ENCODE peak calls at places on chromosomes 1 and 21, in four cellular contexts. One of them, this sample, is unnamed.

GRCh38 chr1:91165033-91165654 is 143.3 kb upstream of the ZNF644 start:
- DNase-seq in HepG2: peak
- DNase-seq in K562: peak
- DNase-seq in GM12878: peak
- DNase-seq in this sample: peak

GRCh38 chr1:212482352-212483153 is 49.8 kb downstream of the NENF start:
- DNase-seq in GM12878: no peak
- DNase-seq in HepG2: no peak
- DNase-seq in K562: no peak
- DNase-seq in this sample: no peak

GRCh38 chr21:44337941-44338895 is 972 bp downstream of the CFAP410 start:
- DNase-seq in GM12878: no peak
- DNase-seq in K562: peak
- DNase-seq in HepG2: peak
- DNase-seq in this sample: peak

GRCh38 chr21:41171210-41171609 is 3.2 kb downstream of the BACE2 start:
- DNase-seq in HepG2: no peak
- DNase-seq in GM12878: no peak
- DNase-seq in K562: no peak
- DNase-seq in this sample: no peak

GRCh38 chr1:26788836-26789611 is 1.3 kb downstream of the PIGV start:
- DNase-seq in HepG2: peak
- DNase-seq in GM12878: peak
- DNase-seq in K562: peak
- DNase-seq in this sample: peak

GRCh38 chr1:86419277-86419903 is 4.6 kb upstream of the CLCA2 start:
- DNase-seq in HepG2: no peak
- DNase-seq in GM12878: no peak
- DNase-seq in K562: peak
- DNase-seq in this sample: no peak

GRCh38 chr1:195663549-195664280 is 944.5 kb downstream of the KCNT2 start:
- DNase-seq in HepG2: no peak
- DNase-seq in K562: no peak
- DNase-seq in GM12878: no peak
- DNase-seq in this sample: no peak

GRCh38 chr1:113534875-113535274 is 144.6 kb downstream of the MAGI3 start:
- DNase-seq in K562: no peak
- DNase-seq in HepG2: no peak
- DNase-seq in GM12878: no peak
- DNase-seq in this sample: no peak

GRCh38 chr1:205204552-205204951 is 7.0 kb downstream of the DSTYK start:
- DNase-seq in K562: no peak
- DNase-seq in HepG2: no peak
- DNase-seq in GM12878: no peak
- DNase-seq in this sample: no peak

GRCh38 chr1:20682571-20683236 is 21.5 kb upstream of the DDOST start:
- DNase-seq in K562: no peak
- DNase-seq in GM12878: no peak
- DNase-seq in HepG2: no peak
- DNase-seq in this sample: no peak
- TF ChIP-seq TARDBP in K562: no peak
- TF ChIP-seq TARDBP in GM12878: no peak
- TF ChIP-seq TARDBP in HepG2: no peak
- TF ChIP-seq TARDBP in this sample: no peak

GRCh38 chr1:221541296-221541695 is 200.6 kb downstream of the DUSP10 start:
- DNase-seq in HepG2: no peak
- DNase-seq in K562: no peak
- DNase-seq in GM12878: no peak
- DNase-seq in this sample: no peak

GRCh38 chr1:221548942-221549341 is 192.9 kb downstream of the DUSP10 start:
- DNase-seq in K562: no peak
- DNase-seq in HepG2: no peak
- DNase-seq in GM12878: no peak
- DNase-seq in this sample: no peak

GRCh38 chr1:221543529-221544120 is 198.3 kb downstream of the DUSP10 start:
- DNase-seq in GM12878: no peak
- DNase-seq in HepG2: no peak
- DNase-seq in K562: peak
- DNase-seq in this sample: peak
- TF ChIP-seq FOXK2 in GM12878: no peak
- TF ChIP-seq FOXK2 in HepG2: no peak
- TF ChIP-seq FOXK2 in K562: no peak
- TF ChIP-seq FOXK2 in this sample: no peak

DNA sequence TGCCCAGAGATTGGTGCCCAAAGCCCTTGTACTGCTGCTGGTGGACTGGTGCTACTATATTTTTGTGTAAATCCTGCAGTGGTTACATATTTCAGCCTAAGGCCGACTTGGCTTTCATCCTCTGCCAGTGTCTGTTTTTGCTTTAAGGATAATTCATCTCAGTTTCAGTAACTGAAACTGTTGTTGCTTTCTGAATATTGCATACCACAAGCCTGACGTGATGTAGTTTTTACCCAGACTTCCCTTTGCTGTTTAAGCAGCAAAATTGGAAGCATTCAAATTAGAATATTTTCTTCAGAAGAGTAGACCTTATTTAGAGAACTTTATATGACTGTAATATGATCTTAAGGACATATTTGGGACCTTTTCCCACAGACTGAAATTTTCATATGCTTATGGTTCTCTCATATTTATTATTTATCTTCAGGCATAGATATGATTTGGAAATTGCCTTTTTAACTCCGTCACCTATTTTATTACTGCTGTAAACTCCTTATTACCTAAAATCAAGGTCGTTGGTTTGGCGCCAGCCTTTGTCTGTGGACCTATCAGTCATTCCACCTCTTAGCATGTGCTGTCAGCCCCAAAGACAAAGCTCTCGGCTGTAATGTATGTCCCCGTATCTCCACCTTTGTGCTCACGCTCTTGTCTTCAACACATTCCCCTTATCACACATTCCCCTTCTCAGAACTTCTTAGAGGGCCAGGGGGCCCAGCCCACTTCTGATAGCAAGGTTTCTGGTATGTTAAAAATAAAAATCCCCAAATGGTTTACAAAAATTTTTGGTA is 342.0 kb downstream of the RYR2 start:
- DNase-seq in HepG2: no peak
- DNase-seq in GM12878: no peak
- DNase-seq in K562: no peak
- DNase-seq in this sample: no peak
- TF ChIP-seq TARDBP in HepG2: no peak
- TF ChIP-seq TARDBP in GM12878: no peak
- TF ChIP-seq TARDBP in K562: no peak
- TF ChIP-seq TARDBP in this sample: no peak

DNA sequence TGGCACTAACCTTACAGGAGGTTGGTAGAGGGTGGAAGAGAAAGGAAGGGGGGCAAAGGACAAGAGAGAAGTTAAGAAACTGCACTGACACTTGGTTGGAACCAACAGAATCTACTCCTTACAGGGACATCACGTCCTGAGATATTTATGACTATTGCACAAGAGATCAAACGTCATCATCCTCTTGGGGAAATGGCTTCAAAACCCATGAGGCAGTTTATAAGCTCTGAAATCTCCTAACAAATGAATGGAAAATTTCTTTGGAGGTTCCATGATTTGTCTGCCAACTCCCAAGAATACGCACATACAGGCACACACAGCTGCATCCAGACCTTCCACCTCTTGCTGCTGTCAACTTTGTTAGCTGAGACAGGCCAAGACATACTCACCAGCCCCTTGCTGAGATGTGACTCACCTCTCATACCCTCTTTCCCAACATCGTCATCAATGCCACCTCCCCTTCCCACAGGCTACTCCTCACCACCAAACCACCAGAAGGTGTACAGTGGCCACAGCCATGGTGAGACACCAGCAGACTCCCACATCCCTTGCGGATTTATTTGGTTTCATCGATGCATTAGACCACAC is 135.5 kb downstream of the SETD4 start:
- DNase-seq in K562: no peak
- DNase-seq in GM12878: no peak
- DNase-seq in HepG2: no peak
- DNase-seq in this sample: no peak
- TF ChIP-seq FOXK2 in K562: no peak
- TF ChIP-seq FOXK2 in GM12878: no peak
- TF ChIP-seq FOXK2 in HepG2: no peak
- TF ChIP-seq FOXK2 in this sample: no peak

DNA sequence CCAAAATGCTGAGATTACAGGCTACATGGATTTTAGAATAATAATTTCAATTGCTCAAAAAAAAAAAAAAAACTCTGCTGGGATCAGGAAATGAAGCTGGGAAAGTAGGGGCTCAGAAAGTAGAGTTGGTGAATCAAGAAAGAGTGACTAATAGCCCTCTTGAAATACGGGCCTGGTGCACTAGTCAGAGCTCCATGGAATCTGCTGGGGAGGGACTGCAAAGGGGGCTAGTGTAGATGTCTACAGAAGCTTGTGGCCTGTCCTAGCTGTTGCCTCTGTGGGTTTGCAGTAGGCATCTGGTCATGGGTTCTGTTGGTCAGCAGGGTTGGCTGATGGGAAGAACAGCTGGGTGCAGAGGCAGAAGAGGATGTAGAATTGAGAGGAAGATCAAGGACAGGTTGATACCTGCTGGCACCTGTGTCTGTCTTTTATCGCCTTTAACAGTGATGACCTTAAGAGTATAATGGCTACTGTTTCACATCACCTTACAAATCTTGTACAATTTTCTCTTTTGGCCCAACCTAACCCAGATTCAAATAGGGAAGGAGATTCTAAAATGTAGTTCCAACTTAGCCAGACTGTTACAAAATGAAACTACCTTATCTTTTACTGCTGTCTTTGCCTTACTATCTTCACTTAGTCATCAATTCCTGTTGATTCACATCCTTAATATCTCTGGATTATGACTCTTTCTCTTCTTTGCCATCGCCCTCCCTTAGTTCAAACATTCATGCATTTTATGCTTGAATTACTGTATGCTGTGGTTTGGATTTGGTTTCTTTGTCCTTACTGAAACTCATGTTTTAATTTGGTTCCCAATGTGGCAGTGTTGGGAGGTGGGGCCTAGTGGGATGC is 126.2 kb downstream of the GIPC2 start:
- DNase-seq in GM12878: no peak
- DNase-seq in K562: no peak
- DNase-seq in HepG2: no peak
- DNase-seq in this sample: no peak
- TF ChIP-seq TARDBP in GM12878: no peak
- TF ChIP-seq TARDBP in K562: no peak
- TF ChIP-seq TARDBP in HepG2: no peak
- TF ChIP-seq TARDBP in this sample: no peak

This sample was measured in HEK293T.